ENCODE peak calls at places on chromosome 3, in five cellular contexts. One of them, this sample, is unnamed.

GRCh38 chr3:107794664-107795443 is 272.1 kb downstream of the BBX start:
- DNase-seq in heart left ventricle: no peak
- DNase-seq in CD4-positive, alpha-beta T cell: no peak
- DNase-seq in astrocyte of the spinal cord: no peak
- DNase-seq in right atrium auricular region: no peak
- DNase-seq in this sample: no peak

GRCh38 chr3:126952983-126953660 is 29.8 kb upstream of the PLXNA1 start:
- DNase-seq in CD4-positive, alpha-beta T cell: no peak
- DNase-seq in heart left ventricle: no peak
- DNase-seq in right atrium auricular region: no peak
- DNase-seq in astrocyte of the spinal cord: no peak
- DNase-seq in this sample: no peak

GRCh38 chr3:50515565-50516047 is 12.2 kb upstream of the CACNA2D2 start:
- DNase-seq in right atrium auricular region: peak
- DNase-seq in astrocyte of the spinal cord: peak
- DNase-seq in heart left ventricle: peak
- DNase-seq in CD4-positive, alpha-beta T cell: no peak
- DNase-seq in this sample: no peak

GRCh38 chr3:146513386-146514051 is 30.9 kb downstream of the PLSCR1 start:
- DNase-seq in heart left ventricle: no peak
- DNase-seq in right atrium auricular region: no peak
- DNase-seq in CD4-positive, alpha-beta T cell: no peak
- DNase-seq in astrocyte of the spinal cord: no peak
- DNase-seq in this sample: no peak

GRCh38 chr3:183829466-183829865 is 4.1 kb upstream of the MAP6D1 start:
- DNase-seq in astrocyte of the spinal cord: no peak
- DNase-seq in heart left ventricle: no peak
- DNase-seq in CD4-positive, alpha-beta T cell: no peak
- DNase-seq in right atrium auricular region: no peak
- DNase-seq in this sample: no peak

GRCh38 chr3:37147676-37148075 is 26.7 kb downstream of the LRRFIP2 start:
- DNase-seq in right atrium auricular region: no peak
- DNase-seq in CD4-positive, alpha-beta T cell: no peak
- DNase-seq in heart left ventricle: no peak
- DNase-seq in astrocyte of the spinal cord: no peak
- DNase-seq in this sample: no peak

GRCh38 chr3:47772047-47772446 is 9.6 kb downstream of the SMARCC1 start:
- DNase-seq in right atrium auricular region: no peak
- DNase-seq in CD4-positive, alpha-beta T cell: no peak
- DNase-seq in heart left ventricle: no peak
- DNase-seq in astrocyte of the spinal cord: no peak
- DNase-seq in this sample: no peak

GRCh38 chr3:48504051-48504946 is at the start of gene SHISA5:
- DNase-seq in astrocyte of the spinal cord: peak
- DNase-seq in heart left ventricle: peak
- DNase-seq in right atrium auricular region: peak
- DNase-seq in CD4-positive, alpha-beta T cell: peak
- DNase-seq in this sample: no peak

GRCh38 chr3:123082370-123083065 is 15.7 kb downstream of the PDIA5 start:
- DNase-seq in heart left ventricle: no peak
- DNase-seq in CD4-positive, alpha-beta T cell: no peak
- DNase-seq in astrocyte of the spinal cord: no peak
- DNase-seq in right atrium auricular region: no peak
- DNase-seq in this sample: no peak

GRCh38 chr3:177830411-177830849 is 633.1 kb upstream of the TBL1XR1 start:
- DNase-seq in astrocyte of the spinal cord: peak
- DNase-seq in right atrium auricular region: no peak
- DNase-seq in CD4-positive, alpha-beta T cell: no peak
- DNase-seq in heart left ventricle: no peak
- DNase-seq in this sample: no peak

DNA sequence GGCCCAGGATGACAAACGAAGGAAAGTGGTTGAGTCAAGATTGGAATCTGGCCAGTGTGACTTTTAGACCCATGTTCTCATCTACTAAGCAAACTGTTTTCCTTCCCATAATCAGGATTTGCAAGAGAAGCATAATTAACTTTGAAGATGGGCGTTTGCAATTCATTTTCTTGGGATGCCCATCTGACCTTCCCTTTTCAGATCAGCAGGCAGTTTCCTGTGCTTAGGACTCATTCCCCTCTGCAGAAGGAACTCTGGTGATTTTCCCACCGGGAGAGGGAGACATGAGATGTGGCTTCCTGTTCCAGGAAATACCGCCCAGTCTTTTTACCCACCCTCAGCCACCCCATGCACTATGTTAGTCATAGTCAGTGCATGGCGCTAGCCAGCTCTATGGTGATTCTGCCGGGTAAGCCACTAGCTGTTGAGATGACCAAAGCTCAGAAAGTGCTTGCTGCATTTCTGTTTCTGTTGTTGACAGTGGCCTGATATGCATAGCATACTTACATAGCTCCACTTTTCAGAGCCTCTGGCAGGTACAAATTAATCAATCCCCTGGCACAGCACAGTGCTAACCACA is 129.4 kb downstream of the VGLL4 start:
- DNase-seq in right atrium auricular region: peak
- DNase-seq in CD4-positive, alpha-beta T cell: no peak
- DNase-seq in heart left ventricle: peak
- DNase-seq in astrocyte of the spinal cord: peak
- DNase-seq in this sample: no peak
- TF ChIP-seq CTCF in right atrium auricular region: no peak
- TF ChIP-seq CTCF in CD4-positive, alpha-beta T cell: no peak
- TF ChIP-seq CTCF in heart left ventricle: no peak
- TF ChIP-seq CTCF in astrocyte of the spinal cord: no peak
- TF ChIP-seq CTCF in this sample: no peak

DNA sequence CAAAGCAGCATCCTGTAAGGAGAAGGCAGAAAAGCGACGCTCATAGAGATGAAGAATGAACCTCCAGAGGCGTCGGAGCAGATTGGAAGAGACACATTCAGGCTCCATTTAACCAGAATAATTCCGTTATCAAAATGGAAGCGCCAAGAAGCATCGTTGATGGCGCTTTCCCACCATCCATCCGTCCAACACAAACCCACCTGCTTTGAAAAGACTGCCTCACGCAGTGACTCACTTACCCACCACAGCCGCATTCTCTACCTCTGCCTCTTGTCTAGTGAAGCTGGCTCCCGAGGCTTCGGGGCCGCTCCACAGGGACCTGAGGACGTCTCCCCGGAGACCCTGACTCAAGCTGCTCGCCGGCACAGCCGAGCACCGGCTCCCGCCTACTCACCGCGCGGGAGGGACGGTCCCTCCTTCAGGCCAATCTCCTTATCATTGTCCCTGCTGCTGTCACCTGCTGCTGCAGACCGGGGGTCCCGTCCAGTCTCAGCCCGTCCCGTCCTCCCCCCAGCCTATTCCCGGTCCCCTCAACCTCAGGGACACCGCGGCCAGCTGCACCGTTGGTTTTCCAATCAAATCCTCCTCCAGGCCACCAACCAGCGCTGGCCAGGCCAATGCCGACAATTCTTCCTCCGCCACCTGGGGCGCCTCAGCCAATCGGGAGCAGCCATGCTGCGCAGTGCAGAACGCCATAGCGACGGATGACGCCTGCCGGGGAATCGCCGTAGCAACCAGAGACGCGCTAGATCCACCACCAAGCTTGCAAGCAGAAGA is at the start of gene NEK10:
- DNase-seq in astrocyte of the spinal cord: peak
- DNase-seq in right atrium auricular region: peak
- DNase-seq in CD4-positive, alpha-beta T cell: peak
- DNase-seq in heart left ventricle: peak
- DNase-seq in this sample: peak
- TF ChIP-seq CTCF in astrocyte of the spinal cord: no peak
- TF ChIP-seq CTCF in right atrium auricular region: no peak
- TF ChIP-seq CTCF in CD4-positive, alpha-beta T cell: peak
- TF ChIP-seq CTCF in heart left ventricle: no peak
- TF ChIP-seq CTCF in this sample: no peak

DNA sequence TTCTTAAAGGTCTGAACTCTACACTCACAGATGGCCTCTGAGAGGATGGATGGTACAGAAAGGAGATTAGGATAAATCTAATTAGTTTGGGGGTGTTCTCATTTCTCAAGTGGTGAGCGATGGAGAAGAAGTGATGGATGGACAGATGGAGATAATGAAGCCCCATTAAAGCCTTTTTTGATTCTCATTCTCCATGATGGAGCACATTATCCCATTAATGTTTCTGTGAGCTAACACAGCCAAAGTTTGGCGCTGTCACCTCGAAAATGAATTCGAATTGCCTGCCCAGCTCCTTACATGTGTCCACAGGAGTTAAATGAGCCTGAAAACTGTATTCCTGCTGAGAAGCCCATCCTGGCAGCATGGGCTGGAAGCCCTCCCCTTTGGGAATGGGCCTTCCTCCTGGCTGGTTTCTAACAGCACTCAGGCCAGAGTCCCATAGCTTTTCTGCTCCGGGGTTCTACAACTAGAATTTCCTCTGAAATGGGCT is 726.0 kb upstream of the CFAP20DC start:
- DNase-seq in CD4-positive, alpha-beta T cell: no peak
- DNase-seq in heart left ventricle: no peak
- DNase-seq in astrocyte of the spinal cord: no peak
- DNase-seq in right atrium auricular region: no peak
- DNase-seq in this sample: no peak
- TF ChIP-seq CTCF in CD4-positive, alpha-beta T cell: no peak
- TF ChIP-seq CTCF in heart left ventricle: no peak
- TF ChIP-seq CTCF in astrocyte of the spinal cord: no peak
- TF ChIP-seq CTCF in right atrium auricular region: no peak
- TF ChIP-seq CTCF in this sample: no peak

GRCh38 chr3:154758109-154758868 is 321.8 kb upstream of the MME start:
- DNase-seq in astrocyte of the spinal cord: peak
- DNase-seq in right atrium auricular region: no peak
- DNase-seq in heart left ventricle: no peak
- DNase-seq in CD4-positive, alpha-beta T cell: no peak
- DNase-seq in this sample: no peak
- TF ChIP-seq CTCF in astrocyte of the spinal cord: peak
- TF ChIP-seq CTCF in right atrium auricular region: peak
- TF ChIP-seq CTCF in heart left ventricle: peak
- TF ChIP-seq CTCF in CD4-positive, alpha-beta T cell: peak
- TF ChIP-seq CTCF in this sample: peak

GRCh38 chr3:1616715-1617114 is 482.0 kb upstream of the CNTN4 start:
- DNase-seq in CD4-positive, alpha-beta T cell: no peak
- DNase-seq in astrocyte of the spinal cord: no peak
- DNase-seq in heart left ventricle: no peak
- DNase-seq in right atrium auricular region: no peak
- DNase-seq in this sample: no peak
- TF ChIP-seq CTCF in CD4-positive, alpha-beta T cell: no peak
- TF ChIP-seq CTCF in astrocyte of the spinal cord: no peak
- TF ChIP-seq CTCF in heart left ventricle: no peak
- TF ChIP-seq CTCF in right atrium auricular region: no peak
- TF ChIP-seq CTCF in this sample: no peak

DNA sequence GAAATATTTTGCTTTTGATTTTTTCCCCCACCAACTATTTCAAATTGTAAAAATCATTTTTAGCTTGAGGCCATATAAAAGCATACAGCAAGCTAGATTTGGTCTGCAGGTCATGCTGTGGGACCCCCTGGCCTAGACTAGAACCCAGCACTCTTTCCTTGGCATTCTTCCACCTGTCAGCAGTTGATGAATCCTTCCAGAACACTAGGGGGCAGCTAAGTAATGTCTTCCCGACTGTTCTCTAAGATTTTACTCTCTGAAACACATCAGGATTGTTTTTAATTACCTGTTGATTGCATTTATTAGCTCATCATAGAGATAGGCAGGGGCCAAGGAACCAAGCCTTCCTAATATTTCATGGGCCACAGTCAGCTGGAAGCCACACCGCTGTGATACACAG is 174.5 kb downstream of the CACNA1D start:
- DNase-seq in heart left ventricle: no peak
- DNase-seq in right atrium auricular region: no peak
- DNase-seq in CD4-positive, alpha-beta T cell: no peak
- DNase-seq in astrocyte of the spinal cord: no peak
- DNase-seq in this sample: no peak
- TF ChIP-seq CTCF in heart left ventricle: peak
- TF ChIP-seq CTCF in right atrium auricular region: peak
- TF ChIP-seq CTCF in CD4-positive, alpha-beta T cell: no peak
- TF ChIP-seq CTCF in astrocyte of the spinal cord: peak
- TF ChIP-seq CTCF in this sample: peak

GRCh38 chr3:79414821-79415220 is 353.0 kb downstream of the ROBO1 start:
- DNase-seq in CD4-positive, alpha-beta T cell: no peak
- DNase-seq in heart left ventricle: no peak
- DNase-seq in astrocyte of the spinal cord: peak
- DNase-seq in right atrium auricular region: peak
- DNase-seq in this sample: no peak

GRCh38 chr3:79421273-79421672 is 346.5 kb downstream of the ROBO1 start:
- DNase-seq in astrocyte of the spinal cord: no peak
- DNase-seq in heart left ventricle: no peak
- DNase-seq in right atrium auricular region: no peak
- DNase-seq in CD4-positive, alpha-beta T cell: no peak
- DNase-seq in this sample: no peak

GRCh38 chr3:79415351-79415750 is 352.4 kb downstream of the ROBO1 start:
- DNase-seq in right atrium auricular region: no peak
- DNase-seq in CD4-positive, alpha-beta T cell: no peak
- DNase-seq in astrocyte of the spinal cord: peak
- DNase-seq in heart left ventricle: no peak
- DNase-seq in this sample: no peak

GRCh38 chr3:79423417-79423816 is 344.4 kb downstream of the ROBO1 start:
- DNase-seq in astrocyte of the spinal cord: no peak
- DNase-seq in right atrium auricular region: no peak
- DNase-seq in heart left ventricle: no peak
- DNase-seq in CD4-positive, alpha-beta T cell: no peak
- DNase-seq in this sample: no peak

GRCh38 chr3:79419222-79419621 is 348.6 kb downstream of the ROBO1 start:
- DNase-seq in right atrium auricular region: no peak
- DNase-seq in heart left ventricle: no peak
- DNase-seq in CD4-positive, alpha-beta T cell: no peak
- DNase-seq in astrocyte of the spinal cord: no peak
- DNase-seq in this sample: no peak
- TF ChIP-seq CTCF in right atrium auricular region: no peak
- TF ChIP-seq CTCF in heart left ventricle: no peak
- TF ChIP-seq CTCF in CD4-positive, alpha-beta T cell: no peak
- TF ChIP-seq CTCF in astrocyte of the spinal cord: no peak
- TF ChIP-seq CTCF in this sample: no peak

GRCh38 chr3:42229942-42230688 is 35.9 kb downstream of the CCK start:
- DNase-seq in heart left ventricle: no peak
- DNase-seq in CD4-positive, alpha-beta T cell: no peak
- DNase-seq in right atrium auricular region: no peak
- DNase-seq in astrocyte of the spinal cord: peak
- DNase-seq in this sample: no peak
- TF ChIP-seq CTCF in heart left ventricle: peak
- TF ChIP-seq CTCF in CD4-positive, alpha-beta T cell: no peak
- TF ChIP-seq CTCF in right atrium auricular region: peak
- TF ChIP-seq CTCF in astrocyte of the spinal cord: peak
- TF ChIP-seq CTCF in this sample: peak

This sample was measured in CD14-positive monocyte.